ENCODE peak calls at places on chromosomes 2 and 18, in seven cellular contexts. One of them, this sample, is unnamed.

GRCh38 chr2:196967126-196967525 is 40.6 kb upstream of the PGAP1 start:
- DNase-seq in Calu3: no peak
- DNase-seq in HTR-8/SVneo: no peak
- DNase-seq in aorta: no peak
- DNase-seq in D341Med: no peak
- DNase-seq in stimulated activated CD4-positive, alpha-beta T cell treated with anti-CD3 and anti-CD28 coated beads, TNF-alpha, amount 100 ng/mL, for 48 hours: no peak
- DNase-seq in foreskin melanocyte: no peak
- DNase-seq in this sample: no peak

GRCh38 chr2:39469807-39470206 is 32.7 kb upstream of the MAP4K3 start:
- DNase-seq in Calu3: peak; percentile 41
- DNase-seq in HTR-8/SVneo: peak; percentile 38
- DNase-seq in aorta: no peak
- DNase-seq in D341Med: no peak
- DNase-seq in stimulated activated CD4-positive, alpha-beta T cell treated with anti-CD3 and anti-CD28 coated beads, TNF-alpha, amount 100 ng/mL, for 48 hours: no peak
- DNase-seq in foreskin melanocyte: no peak
- DNase-seq in this sample: peak; percentile 69

GRCh38 chr2:120874401-120874821 is 138.7 kb downstream of the GLI2 start:
- DNase-seq in Calu3: no peak
- DNase-seq in HTR-8/SVneo: no peak
- DNase-seq in aorta: peak; percentile 36
- DNase-seq in D341Med: no peak
- DNase-seq in stimulated activated CD4-positive, alpha-beta T cell treated with anti-CD3 and anti-CD28 coated beads, TNF-alpha, amount 100 ng/mL, for 48 hours: no peak
- DNase-seq in foreskin melanocyte: no peak
- DNase-seq in this sample: no peak

GRCh38 chr2:100780203-100781008 is 39.5 kb upstream of the NPAS2 start:
- DNase-seq in Calu3: peak; percentile 75
- DNase-seq in HTR-8/SVneo: peak; percentile 44
- DNase-seq in aorta: no peak
- DNase-seq in D341Med: no peak
- DNase-seq in stimulated activated CD4-positive, alpha-beta T cell treated with anti-CD3 and anti-CD28 coated beads, TNF-alpha, amount 100 ng/mL, for 48 hours: no peak
- DNase-seq in foreskin melanocyte: peak; percentile 73
- DNase-seq in this sample: no peak

GRCh38 chr2:76415821-76416220 is 705.1 kb upstream of the GCFC2 start:
- DNase-seq in Calu3: no peak
- DNase-seq in HTR-8/SVneo: no peak
- DNase-seq in aorta: no peak
- DNase-seq in D341Med: no peak
- DNase-seq in stimulated activated CD4-positive, alpha-beta T cell treated with anti-CD3 and anti-CD28 coated beads, TNF-alpha, amount 100 ng/mL, for 48 hours: no peak
- DNase-seq in foreskin melanocyte: no peak
- DNase-seq in this sample: no peak

GRCh38 chr2:158760887-158761286 is 34.2 kb upstream of the DAPL1 start:
- DNase-seq in Calu3: no peak
- DNase-seq in HTR-8/SVneo: no peak
- DNase-seq in aorta: no peak
- DNase-seq in D341Med: no peak
- DNase-seq in stimulated activated CD4-positive, alpha-beta T cell treated with anti-CD3 and anti-CD28 coated beads, TNF-alpha, amount 100 ng/mL, for 48 hours: no peak
- DNase-seq in foreskin melanocyte: no peak
- DNase-seq in this sample: no peak

GRCh38 chr2:168661404-168661869 is 141.0 kb upstream of the NOSTRIN start:
- DNase-seq in Calu3: no peak
- DNase-seq in HTR-8/SVneo: no peak
- DNase-seq in aorta: no peak
- DNase-seq in D341Med: peak; percentile 47
- DNase-seq in stimulated activated CD4-positive, alpha-beta T cell treated with anti-CD3 and anti-CD28 coated beads, TNF-alpha, amount 100 ng/mL, for 48 hours: no peak
- DNase-seq in foreskin melanocyte: no peak
- DNase-seq in this sample: no peak

GRCh38 chr2:8893474-8893873 is 56.1 kb upstream of the KIDINS220 start:
- DNase-seq in Calu3: no peak
- DNase-seq in HTR-8/SVneo: no peak
- DNase-seq in aorta: no peak
- DNase-seq in D341Med: no peak
- DNase-seq in stimulated activated CD4-positive, alpha-beta T cell treated with anti-CD3 and anti-CD28 coated beads, TNF-alpha, amount 100 ng/mL, for 48 hours: no peak
- DNase-seq in foreskin melanocyte: no peak
- DNase-seq in this sample: no peak

GRCh38 chr2:101474752-101475384 is at the start of gene RFX8:
- DNase-seq in Calu3: no peak
- DNase-seq in HTR-8/SVneo: no peak
- DNase-seq in aorta: no peak
- DNase-seq in D341Med: no peak
- DNase-seq in stimulated activated CD4-positive, alpha-beta T cell treated with anti-CD3 and anti-CD28 coated beads, TNF-alpha, amount 100 ng/mL, for 48 hours: peak; percentile 48
- DNase-seq in foreskin melanocyte: no peak
- DNase-seq in this sample: peak; percentile 14

GRCh38 chr2:191030521-191031154 is 16.7 kb upstream of the STAT1 start:
- DNase-seq in Calu3: peak; percentile 43
- DNase-seq in HTR-8/SVneo: no peak
- DNase-seq in aorta: no peak
- DNase-seq in D341Med: peak; percentile 65
- DNase-seq in stimulated activated CD4-positive, alpha-beta T cell treated with anti-CD3 and anti-CD28 coated beads, TNF-alpha, amount 100 ng/mL, for 48 hours: no peak
- DNase-seq in foreskin melanocyte: no peak
- DNase-seq in this sample: peak; percentile 54

GRCh38 chr2:229715895-229716507 is 1.6 kb upstream of the DNER start:
- DNase-seq in Calu3: peak; percentile 58
- DNase-seq in HTR-8/SVneo: no peak
- DNase-seq in aorta: no peak
- DNase-seq in D341Med: peak; percentile 51
- DNase-seq in stimulated activated CD4-positive, alpha-beta T cell treated with anti-CD3 and anti-CD28 coated beads, TNF-alpha, amount 100 ng/mL, for 48 hours: no peak
- DNase-seq in foreskin melanocyte: no peak
- DNase-seq in this sample: peak; percentile 41

GRCh38 chr2:3203497-3204019 is 174.1 kb downstream of the EIPR1 start:
- DNase-seq in Calu3: no peak
- DNase-seq in HTR-8/SVneo: no peak
- DNase-seq in aorta: peak; percentile 24
- DNase-seq in D341Med: no peak
- DNase-seq in stimulated activated CD4-positive, alpha-beta T cell treated with anti-CD3 and anti-CD28 coated beads, TNF-alpha, amount 100 ng/mL, for 48 hours: no peak
- DNase-seq in foreskin melanocyte: no peak
- DNase-seq in this sample: no peak

GRCh38 chr2:119553687-119554344 is 9.6 kb downstream of the CFAP221 start:
- DNase-seq in Calu3: peak; percentile 65
- DNase-seq in HTR-8/SVneo: no peak
- DNase-seq in aorta: no peak
- DNase-seq in D341Med: no peak
- DNase-seq in stimulated activated CD4-positive, alpha-beta T cell treated with anti-CD3 and anti-CD28 coated beads, TNF-alpha, amount 100 ng/mL, for 48 hours: no peak
- DNase-seq in foreskin melanocyte: no peak
- DNase-seq in this sample: no peak

GRCh38 chr2:3604207-3604877 is 9.4 kb downstream of the COLEC11 start:
- DNase-seq in Calu3: no peak
- DNase-seq in HTR-8/SVneo: no peak
- DNase-seq in aorta: no peak
- DNase-seq in D341Med: peak; percentile 14
- DNase-seq in stimulated activated CD4-positive, alpha-beta T cell treated with anti-CD3 and anti-CD28 coated beads, TNF-alpha, amount 100 ng/mL, for 48 hours: no peak
- DNase-seq in foreskin melanocyte: no peak
- DNase-seq in this sample: no peak

GRCh38 chr2:137689549-137689948 is 274.7 kb upstream of the HNMT start:
- DNase-seq in Calu3: no peak
- DNase-seq in HTR-8/SVneo: no peak
- DNase-seq in aorta: no peak
- DNase-seq in D341Med: no peak
- DNase-seq in stimulated activated CD4-positive, alpha-beta T cell treated with anti-CD3 and anti-CD28 coated beads, TNF-alpha, amount 100 ng/mL, for 48 hours: no peak
- DNase-seq in foreskin melanocyte: no peak
- DNase-seq in this sample: no peak

GRCh38 chr18:6811816-6812215 is 82.3 kb downstream of the ARHGAP28 start:
- DNase-seq in Calu3: no peak
- DNase-seq in HTR-8/SVneo: no peak
- DNase-seq in aorta: no peak
- DNase-seq in D341Med: no peak
- DNase-seq in stimulated activated CD4-positive, alpha-beta T cell treated with anti-CD3 and anti-CD28 coated beads, TNF-alpha, amount 100 ng/mL, for 48 hours: no peak
- DNase-seq in foreskin melanocyte: no peak
- DNase-seq in this sample: no peak

GRCh38 chr2:10911291-10912075 is at the start of gene KCNF1:
- DNase-seq in Calu3: peak; percentile 35
- DNase-seq in HTR-8/SVneo: peak; percentile 72
- DNase-seq in aorta: no peak
- DNase-seq in D341Med: peak; percentile 85
- DNase-seq in stimulated activated CD4-positive, alpha-beta T cell treated with anti-CD3 and anti-CD28 coated beads, TNF-alpha, amount 100 ng/mL, for 48 hours: no peak
- DNase-seq in foreskin melanocyte: peak; percentile 39
- DNase-seq in this sample: no peak

GRCh38 chr2:210502997-210503621 is 26.6 kb upstream of the LANCL1 start:
- DNase-seq in Calu3: peak; percentile 57
- DNase-seq in HTR-8/SVneo: peak; percentile 29
- DNase-seq in aorta: peak; percentile 54
- DNase-seq in D341Med: peak; percentile 59
- DNase-seq in stimulated activated CD4-positive, alpha-beta T cell treated with anti-CD3 and anti-CD28 coated beads, TNF-alpha, amount 100 ng/mL, for 48 hours: no peak
- DNase-seq in foreskin melanocyte: peak; percentile 29
- DNase-seq in this sample: peak; percentile 35

GRCh38 chr2:173962583-173963110 is 2.5 kb downstream of the SP3 start:
- DNase-seq in Calu3: no peak
- DNase-seq in HTR-8/SVneo: no peak
- DNase-seq in aorta: no peak
- DNase-seq in D341Med: no peak
- DNase-seq in stimulated activated CD4-positive, alpha-beta T cell treated with anti-CD3 and anti-CD28 coated beads, TNF-alpha, amount 100 ng/mL, for 48 hours: no peak
- DNase-seq in foreskin melanocyte: no peak
- DNase-seq in this sample: no peak

GRCh38 chr2:227397562-227397961 is 9.8 kb upstream of the SCYGR1 start:
- DNase-seq in Calu3: no peak
- DNase-seq in HTR-8/SVneo: no peak
- DNase-seq in aorta: no peak
- DNase-seq in D341Med: no peak
- DNase-seq in stimulated activated CD4-positive, alpha-beta T cell treated with anti-CD3 and anti-CD28 coated beads, TNF-alpha, amount 100 ng/mL, for 48 hours: no peak
- DNase-seq in foreskin melanocyte: no peak
- DNase-seq in this sample: no peak

GRCh38 chr2:147214900-147215299 is 629.9 kb upstream of the ACVR2A start:
- DNase-seq in Calu3: no peak
- DNase-seq in HTR-8/SVneo: no peak
- DNase-seq in aorta: no peak
- DNase-seq in D341Med: peak; percentile 34
- DNase-seq in stimulated activated CD4-positive, alpha-beta T cell treated with anti-CD3 and anti-CD28 coated beads, TNF-alpha, amount 100 ng/mL, for 48 hours: no peak
- DNase-seq in foreskin melanocyte: no peak
- DNase-seq in this sample: no peak

GRCh38 chr2:168346725-168347477 is 99.5 kb upstream of the STK39 start:
- DNase-seq in Calu3: peak; percentile 77
- DNase-seq in HTR-8/SVneo: peak; percentile 67
- DNase-seq in aorta: peak; percentile 63
- DNase-seq in D341Med: peak; percentile 80
- DNase-seq in stimulated activated CD4-positive, alpha-beta T cell treated with anti-CD3 and anti-CD28 coated beads, TNF-alpha, amount 100 ng/mL, for 48 hours: peak; percentile 27
- DNase-seq in foreskin melanocyte: peak; percentile 47
- DNase-seq in this sample: peak; percentile 54

GRCh38 chr2:130376433-130377293 is 20.8 kb downstream of the PTPN18 start:
- DNase-seq in Calu3: no peak
- DNase-seq in HTR-8/SVneo: no peak
- DNase-seq in aorta: no peak
- DNase-seq in D341Med: no peak
- DNase-seq in stimulated activated CD4-positive, alpha-beta T cell treated with anti-CD3 and anti-CD28 coated beads, TNF-alpha, amount 100 ng/mL, for 48 hours: no peak
- DNase-seq in foreskin melanocyte: no peak
- DNase-seq in this sample: peak; percentile 60

GRCh38 chr2:239597216-239597615 is 196.4 kb upstream of the HDAC4 start:
- DNase-seq in Calu3: no peak
- DNase-seq in HTR-8/SVneo: no peak
- DNase-seq in aorta: peak; percentile 23
- DNase-seq in D341Med: no peak
- DNase-seq in stimulated activated CD4-positive, alpha-beta T cell treated with anti-CD3 and anti-CD28 coated beads, TNF-alpha, amount 100 ng/mL, for 48 hours: no peak
- DNase-seq in foreskin melanocyte: no peak
- DNase-seq in this sample: no peak

GRCh38 chr18:9581667-9582066 is 32.7 kb downstream of the PPP4R1 start:
- DNase-seq in Calu3: no peak
- DNase-seq in HTR-8/SVneo: no peak
- DNase-seq in aorta: no peak
- DNase-seq in D341Med: no peak
- DNase-seq in stimulated activated CD4-positive, alpha-beta T cell treated with anti-CD3 and anti-CD28 coated beads, TNF-alpha, amount 100 ng/mL, for 48 hours: no peak
- DNase-seq in foreskin melanocyte: no peak
- DNase-seq in this sample: no peak

GRCh38 chr2:237700583-237701032 is 73.2 kb downstream of the LRRFIP1 start:
- DNase-seq in Calu3: no peak
- DNase-seq in HTR-8/SVneo: no peak
- DNase-seq in aorta: peak; percentile 84
- DNase-seq in D341Med: no peak
- DNase-seq in stimulated activated CD4-positive, alpha-beta T cell treated with anti-CD3 and anti-CD28 coated beads, TNF-alpha, amount 100 ng/mL, for 48 hours: no peak
- DNase-seq in foreskin melanocyte: peak; percentile 72
- DNase-seq in this sample: no peak

GRCh38 chr18:48806551-48807261 is 144.1 kb downstream of the SMAD7 start:
- DNase-seq in Calu3: no peak
- DNase-seq in HTR-8/SVneo: no peak
- DNase-seq in aorta: peak; percentile 65
- DNase-seq in D341Med: no peak
- DNase-seq in stimulated activated CD4-positive, alpha-beta T cell treated with anti-CD3 and anti-CD28 coated beads, TNF-alpha, amount 100 ng/mL, for 48 hours: no peak
- DNase-seq in foreskin melanocyte: peak; percentile 56
- DNase-seq in this sample: no peak

GRCh38 chr2:145006957-145007672 is 487.2 kb upstream of the ZEB2 start:
- DNase-seq in Calu3: peak; percentile 9
- DNase-seq in HTR-8/SVneo: peak; percentile 40
- DNase-seq in aorta: peak; percentile 77
- DNase-seq in D341Med: no peak
- DNase-seq in stimulated activated CD4-positive, alpha-beta T cell treated with anti-CD3 and anti-CD28 coated beads, TNF-alpha, amount 100 ng/mL, for 48 hours: no peak
- DNase-seq in foreskin melanocyte: peak; percentile 63
- DNase-seq in this sample: no peak

GRCh38 chr18:54080854-54081253 is 143.6 kb downstream of the MBD2 start:
- DNase-seq in Calu3: no peak
- DNase-seq in HTR-8/SVneo: no peak
- DNase-seq in aorta: no peak
- DNase-seq in D341Med: no peak
- DNase-seq in stimulated activated CD4-positive, alpha-beta T cell treated with anti-CD3 and anti-CD28 coated beads, TNF-alpha, amount 100 ng/mL, for 48 hours: no peak
- DNase-seq in foreskin melanocyte: no peak
- DNase-seq in this sample: no peak

GRCh38 chr2:55049794-55050132 is 488 bp downstream of the RTN4 start:
- DNase-seq in Calu3: no peak
- DNase-seq in HTR-8/SVneo: no peak
- DNase-seq in aorta: no peak
- DNase-seq in D341Med: no peak
- DNase-seq in stimulated activated CD4-positive, alpha-beta T cell treated with anti-CD3 and anti-CD28 coated beads, TNF-alpha, amount 100 ng/mL, for 48 hours: no peak
- DNase-seq in foreskin melanocyte: no peak
- DNase-seq in this sample: peak; percentile 58

GRCh38 chr2:151526572-151527090 is 116.9 kb downstream of the RIF1 start:
- DNase-seq in Calu3: no peak
- DNase-seq in HTR-8/SVneo: no peak
- DNase-seq in aorta: no peak
- DNase-seq in D341Med: no peak
- DNase-seq in stimulated activated CD4-positive, alpha-beta T cell treated with anti-CD3 and anti-CD28 coated beads, TNF-alpha, amount 100 ng/mL, for 48 hours: no peak
- DNase-seq in foreskin melanocyte: no peak
- DNase-seq in this sample: no peak

GRCh38 chr2:225600444-225600843 is 200.9 kb downstream of the NYAP2 start:
- DNase-seq in Calu3: no peak
- DNase-seq in HTR-8/SVneo: no peak
- DNase-seq in aorta: no peak
- DNase-seq in D341Med: no peak
- DNase-seq in stimulated activated CD4-positive, alpha-beta T cell treated with anti-CD3 and anti-CD28 coated beads, TNF-alpha, amount 100 ng/mL, for 48 hours: no peak
- DNase-seq in foreskin melanocyte: no peak
- DNase-seq in this sample: no peak

GRCh38 chr2:219404291-219404910 is 13.8 kb upstream of the DES start:
- DNase-seq in Calu3: no peak
- DNase-seq in HTR-8/SVneo: no peak
- DNase-seq in aorta: peak; percentile 73
- DNase-seq in D341Med: peak; percentile 15
- DNase-seq in stimulated activated CD4-positive, alpha-beta T cell treated with anti-CD3 and anti-CD28 coated beads, TNF-alpha, amount 100 ng/mL, for 48 hours: no peak
- DNase-seq in foreskin melanocyte: no peak
- DNase-seq in this sample: no peak

GRCh38 chr18:79764131-79764530 is 33.6 kb upstream of the KCNG2 start:
- DNase-seq in Calu3: no peak
- DNase-seq in HTR-8/SVneo: no peak
- DNase-seq in aorta: peak; percentile 6
- DNase-seq in D341Med: no peak
- DNase-seq in stimulated activated CD4-positive, alpha-beta T cell treated with anti-CD3 and anti-CD28 coated beads, TNF-alpha, amount 100 ng/mL, for 48 hours: no peak
- DNase-seq in foreskin melanocyte: no peak
- DNase-seq in this sample: no peak

This sample was measured in germinal center.